ENCODE peak calls at places on chromosomes 1 and 21, in eight cellular contexts. M, I, G, Y, R, L, V and Q are unnamed samples.

GRCh38 chr1:155183775-155184221 is 10.1 kb downstream of the TRIM46 start:
- DNase-seq in R (no peak), G (no peak), L (no peak), Y (peak), M (no peak), V (no peak), I (no peak), Q (no peak)

GRCh38 chr21:41643246-41643966 is 123.4 kb downstream of the RIPK4 start:
- DNase-seq in I (no peak), V (no peak), L (no peak), Y (no peak), G (no peak), M (no peak), R (no peak), Q (no peak)

GRCh38 chr1:11044849-11045427 is 2.1 kb downstream of the MASP2 start:
- DNase-seq in L (no peak), Y (no peak), G (no peak), I (no peak), M (no peak), V (no peak), R (no peak), Q (no peak)

GRCh38 chr1:212549503-212550017 is 59.0 kb upstream of the ATF3 start:
- DNase-seq in R (no peak), G (no peak), Y (no peak), L (no peak), I (no peak), V (no peak), M (no peak), Q (no peak)

GRCh38 chr1:103509235-103509634 is 16.3 kb upstream of the RNPC3 start:
- DNase-seq in Y (no peak), R (no peak), V (no peak), M (no peak), G (no peak), L (no peak), I (no peak), Q (no peak)

GRCh38 chr1:114512595-114513280 is 1.7 kb upstream of the TRIM33 start:
- DNase-seq in I (no peak), M (no peak), V (no peak), L (peak), Y (no peak), G (no peak), R (no peak), Q (no peak)

GRCh38 chr1:203000217-203000944 is 6.8 kb upstream of the TMEM183A start:
- DNase-seq in R (no peak), L (no peak), G (no peak), Y (no peak), V (no peak), I (no peak), M (no peak), Q (no peak)

GRCh38 chr1:7420098-7420445 is 351.0 kb upstream of the VAMP3 start:
- DNase-seq in R (no peak), V (no peak), M (no peak), Y (no peak), G (no peak), I (no peak), L (no peak), Q (no peak)

GRCh38 chr1:62103880-62104279 is 90.8 kb upstream of the L1TD1 start:
- DNase-seq in R (no peak), I (no peak), V (no peak), G (no peak), M (no peak), L (no peak), Y (no peak), Q (no peak)

GRCh38 chr1:80535446-80535845 is 1265.3 kb upstream of the ADGRL2 start:
- DNase-seq in M (no peak), R (no peak), Y (no peak), V (no peak), L (no peak), G (no peak), I (no peak), Q (no peak)

GRCh38 chr1:212288614-212289013 is 3.4 kb downstream of the PPP2R5A start:
- DNase-seq in M (no peak), I (no peak), Y (no peak), G (no peak), R (no peak), V (no peak), L (no peak), Q (no peak)

DNA sequence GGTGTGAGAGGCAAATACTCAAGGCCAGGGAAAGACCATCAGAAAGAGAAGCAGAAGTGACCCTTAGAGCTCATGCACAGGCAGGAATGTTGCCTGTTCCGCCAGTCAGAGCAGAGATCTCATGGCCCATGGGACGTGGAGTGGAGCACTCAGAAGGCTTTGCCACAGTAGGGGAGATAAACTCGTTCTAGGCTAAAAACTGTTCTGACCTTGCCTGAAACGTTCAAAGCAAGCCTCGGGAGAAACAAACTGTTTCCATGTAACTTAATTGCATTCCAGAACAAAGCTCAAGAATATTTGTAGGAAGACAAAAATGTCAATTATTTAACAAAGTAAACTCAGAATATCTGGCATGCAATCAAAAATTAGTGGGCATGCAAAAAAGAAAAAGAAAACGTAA is 20.7 kb upstream of the SLC19A1 start:
- DNase-seq in M (no peak), Y (no peak), I (no peak), G (no peak), L (no peak), R (no peak), V (no peak), Q (no peak)
- H3K27ac ChIP-seq in M (no peak), Y (no peak), I (no peak), G (no peak), L (no peak), R (no peak), V (no peak), Q (no peak)

GRCh38 chr1:76066390-76066789 is 8.2 kb upstream of the ST6GALNAC3 start:
- DNase-seq in G (no peak), I (no peak), V (no peak), L (no peak), R (no peak), Y (no peak), M (no peak), Q (no peak)
- H3K27ac ChIP-seq in G (no peak), I (no peak), V (no peak), L (no peak), R (no peak), Y (no peak), M (no peak), Q (no peak)

GRCh38 chr1:172990598-172991215 is 60.0 kb downstream of the TNFSF18 start:
- DNase-seq in M (no peak), Y (no peak), L (no peak), R (no peak), V (no peak), I (no peak), G (no peak), Q (no peak)
- H3K27ac ChIP-seq in M (no peak), Y (no peak), L (no peak), R (no peak), V (no peak), I (no peak), G (no peak), Q (no peak)

DNA sequence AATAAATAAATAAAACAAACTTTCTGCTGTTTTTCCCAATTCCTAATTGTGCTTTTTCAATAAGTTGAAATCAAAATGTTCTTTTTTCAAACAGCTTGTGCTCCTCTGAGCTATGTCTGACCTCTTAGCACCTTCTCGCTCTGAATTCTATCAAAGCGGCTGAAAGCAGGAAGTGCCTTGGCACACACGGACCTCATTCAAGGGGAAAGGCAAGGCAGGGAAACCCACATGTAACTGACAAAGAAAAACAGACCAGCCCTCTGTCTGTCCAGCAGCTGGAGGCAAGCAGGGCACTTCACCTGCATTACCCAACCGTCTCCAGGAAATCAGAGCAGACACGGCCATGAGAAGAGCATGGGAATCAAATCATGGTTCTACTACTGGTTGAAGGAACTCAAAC is 56.7 kb downstream of the PLPP3 start:
- DNase-seq in G (no peak), I (no peak), L (no peak), M (no peak), V (no peak), R (no peak), Y (no peak), Q (no peak)
- H3K27ac ChIP-seq in G (peak), I (no peak), L (no peak), M (no peak), V (peak), R (no peak), Y (peak), Q (peak)

GRCh38 chr21:35075546-35075945 is 26.4 kb upstream of the RUNX1 start:
- DNase-seq in V (no peak), G (no peak), Y (no peak), I (no peak), L (no peak), M (no peak), R (no peak), Q (no peak)

GRCh38 chr21:35071347-35071746 is 22.2 kb upstream of the RUNX1 start:
- DNase-seq in G (no peak), I (no peak), L (no peak), M (no peak), R (no peak), Y (no peak), V (no peak), Q (no peak)

GRCh38 chr21:35070436-35070835 is 21.3 kb upstream of the RUNX1 start:
- DNase-seq in Y (no peak), G (no peak), I (no peak), M (no peak), L (no peak), V (no peak), R (no peak), Q (no peak)

GRCh38 chr21:35072557-35072956 is 23.5 kb upstream of the RUNX1 start:
- DNase-seq in L (no peak), Y (no peak), R (no peak), M (no peak), V (no peak), I (no peak), G (no peak), Q (no peak)

GRCh38 chr21:35072960-35073359 is 23.9 kb upstream of the RUNX1 start:
- DNase-seq in M (no peak), V (peak), L (no peak), G (no peak), Y (peak), R (no peak), I (no peak), Q (no peak)
- H3K27ac ChIP-seq in M (no peak), V (no peak), L (no peak), G (no peak), Y (peak), R (no peak), I (no peak), Q (no peak)

DNA sequence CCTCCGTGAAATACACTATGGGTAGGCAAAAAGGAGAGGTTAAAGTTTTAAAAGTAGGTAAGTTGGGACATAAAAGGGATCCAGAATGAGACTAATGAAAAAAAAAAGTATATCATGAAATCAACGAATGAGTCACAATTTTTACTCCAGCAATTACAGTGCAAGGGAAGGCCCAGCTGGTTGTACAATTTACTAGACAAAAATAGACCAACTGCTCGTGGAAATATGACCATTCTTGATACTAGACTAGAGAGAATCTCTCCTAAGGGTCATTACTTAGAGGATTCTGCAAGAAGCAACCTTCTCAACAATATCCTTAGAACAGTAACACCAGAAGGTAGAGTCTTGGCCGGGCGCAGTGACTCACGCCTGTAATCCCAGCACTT is 55.1 kb upstream of the EFHD2 start:
- DNase-seq in M (no peak), V (no peak), Y (no peak), L (no peak), R (no peak), G (no peak), I (no peak), Q (no peak)
- H3K27ac ChIP-seq in M (no peak), V (no peak), Y (no peak), L (no peak), R (no peak), G (no peak), I (no peak), Q (no peak)

DNA sequence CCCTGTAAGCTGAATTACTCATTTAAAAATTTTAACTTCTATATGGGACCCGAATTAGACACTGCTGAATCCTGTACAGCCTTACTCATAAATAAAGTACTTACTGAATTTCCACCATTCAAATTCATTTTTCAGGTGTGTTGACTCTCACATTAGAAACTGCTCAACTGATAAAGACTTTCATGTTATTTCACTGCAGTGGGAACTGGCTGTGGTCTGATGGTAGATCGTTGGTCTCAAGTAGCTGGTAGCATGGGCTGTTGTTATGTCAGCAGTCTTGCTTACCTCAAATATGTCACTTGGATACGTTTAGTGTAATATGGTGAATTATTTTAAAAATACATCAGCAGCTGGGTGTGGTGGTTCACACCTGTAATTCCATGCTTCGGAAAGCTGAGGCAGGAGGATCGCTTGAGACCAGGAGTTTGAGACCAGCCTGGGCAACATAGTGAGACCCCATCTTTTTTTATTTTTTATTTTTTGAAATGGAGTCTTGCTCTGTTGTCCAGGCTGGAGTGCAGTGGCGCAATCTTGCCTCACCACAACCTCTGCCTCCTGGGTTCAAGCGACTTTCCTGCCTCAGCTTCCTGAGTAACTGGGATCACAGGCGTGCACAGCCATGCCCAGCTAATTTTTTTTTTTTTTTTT is 10.4 kb downstream of the DEGS1 start:
- DNase-seq in R (no peak), V (no peak), G (no peak), M (no peak), I (no peak), Y (no peak), L (no peak), Q (no peak)
- H3K27ac ChIP-seq in R (no peak), V (no peak), G (no peak), M (no peak), I (no peak), Y (no peak), L (no peak), Q (no peak)

DNA sequence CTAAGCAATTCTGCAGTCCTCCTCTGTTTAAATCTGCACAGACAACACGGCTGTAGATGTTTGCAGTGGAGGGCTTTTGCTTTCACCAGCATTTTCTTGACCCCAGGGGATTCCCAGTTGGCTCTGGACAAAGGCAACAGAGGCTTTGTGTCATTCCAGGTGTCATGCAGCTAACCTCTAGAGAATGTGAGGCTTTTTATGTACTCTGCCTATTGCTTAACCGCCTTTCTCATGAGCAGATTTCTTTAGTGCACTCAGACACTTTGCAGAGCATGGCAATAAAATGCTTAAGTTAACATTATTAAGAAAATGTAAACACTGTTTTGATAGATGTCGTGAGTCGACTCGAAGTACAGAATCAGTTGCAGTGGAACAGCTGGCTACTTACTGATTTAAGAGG is 783.2 kb upstream of the NEGR1 start:
- DNase-seq in R (no peak), L (no peak), V (no peak), Y (no peak), G (peak), I (no peak), M (no peak), Q (no peak)
- H3K27ac ChIP-seq in R (no peak), L (no peak), V (no peak), Y (no peak), G (no peak), I (no peak), M (no peak), Q (no peak)

GRCh38 chr1:31095298-31095981 is 29.9 kb upstream of the PUM1 start:
- DNase-seq in L (no peak), I (no peak), R (no peak), V (no peak), Y (no peak), M (no peak), G (no peak), Q (no peak)
- H3K27ac ChIP-seq in L (no peak), I (no peak), R (no peak), V (no peak), Y (no peak), M (no peak), G (no peak), Q (no peak)

GRCh38 chr1:39268112-39268581 is 63.7 kb downstream of the MACF1 start:
- DNase-seq in M (no peak), Y (no peak), L (peak), I (no peak), G (peak), V (no peak), R (no peak), Q (no peak)
- H3K27ac ChIP-seq in M (no peak), Y (peak), L (peak), I (peak), G (peak), V (peak), R (peak), Q (peak)